ENCODE peak calls at places on chromosomes 3 and 15, in six cellular contexts. Q is transverse colon, O is stomach, M is HCT116, K is K562, I is HepG2. J is an unnamed sample. For H3K4me1, the result is how much of the 10 kb centered on the place peaks cover.

GRCh38 chr3:23811117-23811487 is 5.3 kb downstream of the UBE2E1 start:
- DNase-seq in M (no peak), O (no peak), Q (peak), I (peak), K (no peak), J (no peak)

GRCh38 chr15:51619331-51620033 is 3.1 kb downstream of the DMXL2 start:
- DNase-seq in I (no peak), O (no peak), Q (no peak), K (no peak), M (no peak), J (no peak)

GRCh38 chr15:73781038-73781925 is 28.1 kb upstream of the INSYN1 start:
- DNase-seq in Q (no peak), I (no peak), K (peak), O (no peak), M (no peak), J (no peak)

GRCh38 chr15:88385078-88385700 is 82.0 kb downstream of the MRPL46 start:
- DNase-seq in O (no peak), K (no peak), M (no peak), Q (no peak), I (no peak), J (no peak)

GRCh38 chr15:94080416-94080815 is 150.9 kb upstream of the MCTP2 start:
- DNase-seq in K (no peak), M (no peak), Q (no peak), I (no peak), O (no peak), J (peak)

GRCh38 chr3:177050466-177051237 is 146.6 kb downstream of the TBL1XR1 start:
- DNase-seq in Q (no peak), I (peak), O (no peak), M (peak), K (peak), J (no peak)

GRCh38 chr15:81752149-81752942 is 293.5 kb downstream of the MEX3B start:
- DNase-seq in O (peak), M (no peak), K (no peak), I (no peak), Q (peak), J (peak)

GRCh38 chr3:77038468-77038927 is 1.4 kb upstream of the ROBO2 start:
- DNase-seq in M (no peak), Q (peak), O (peak), K (peak), I (peak), J (peak)

GRCh38 chr3:129599607-129600006 is 6.9 kb downstream of the PLXND1 start:
- DNase-seq in I (no peak), Q (peak), O (no peak), K (peak), M (no peak), J (no peak)

GRCh38 chr3:32968367-32969087 is 17.1 kb downstream of the CCR4 start:
- DNase-seq in K (no peak), Q (no peak), I (no peak), O (no peak), M (no peak), J (no peak)

GRCh38 chr3:98500019-98500418 is 2.5 kb downstream of the OR5K2 start:
- DNase-seq in I (no peak), O (no peak), Q (no peak), M (no peak), K (no peak), J (no peak)

GRCh38 chr3:4827767-4828166 is 151.5 kb upstream of the BHLHE40 start:
- DNase-seq in K (no peak), I (no peak), O (no peak), M (no peak), Q (no peak), J (no peak)

GRCh38 chr3:29022976-29023375 is 257.9 kb upstream of the RBMS3 start:
- DNase-seq in M (no peak), Q (no peak), K (no peak), I (no peak), O (no peak), J (no peak)

GRCh38 chr3:38255627-38256026 is 10.0 kb upstream of the SLC22A13 start:
- DNase-seq in M (no peak), O (no peak), I (no peak), K (no peak), Q (no peak), J (no peak)

GRCh38 chr3:17894434-17895060 is 152.1 kb upstream of the TBC1D5 start:
- DNase-seq in I (peak), M (peak), Q (peak), O (peak), K (no peak), J (no peak)

GRCh38 chr3:41961061-41961749 is 698 bp downstream of the ULK4 start:
- DNase-seq in K (peak), Q (peak), O (peak), M (peak), I (peak), J (no peak)

GRCh38 chr3:151439652-151440125 is 21.2 kb downstream of the IGSF10 start:
- DNase-seq in O (no peak), Q (no peak), M (peak), K (peak), I (peak), J (no peak)

GRCh38 chr15:90902656-90902995 is 476 bp upstream of the MAN2A2 start:
- DNase-seq in K (peak), O (no peak), Q (no peak), M (no peak), I (no peak), J (no peak)

GRCh38 chr15:41493205-41493901 is at the start of gene ITPKA:
- DNase-seq in O (peak), M (no peak), Q (peak), K (peak), I (peak), J (peak)
- H3K4me3 ChIP-seq in O (peak), M (peak), Q (peak), K (peak), I (peak), J (peak)

DNA sequence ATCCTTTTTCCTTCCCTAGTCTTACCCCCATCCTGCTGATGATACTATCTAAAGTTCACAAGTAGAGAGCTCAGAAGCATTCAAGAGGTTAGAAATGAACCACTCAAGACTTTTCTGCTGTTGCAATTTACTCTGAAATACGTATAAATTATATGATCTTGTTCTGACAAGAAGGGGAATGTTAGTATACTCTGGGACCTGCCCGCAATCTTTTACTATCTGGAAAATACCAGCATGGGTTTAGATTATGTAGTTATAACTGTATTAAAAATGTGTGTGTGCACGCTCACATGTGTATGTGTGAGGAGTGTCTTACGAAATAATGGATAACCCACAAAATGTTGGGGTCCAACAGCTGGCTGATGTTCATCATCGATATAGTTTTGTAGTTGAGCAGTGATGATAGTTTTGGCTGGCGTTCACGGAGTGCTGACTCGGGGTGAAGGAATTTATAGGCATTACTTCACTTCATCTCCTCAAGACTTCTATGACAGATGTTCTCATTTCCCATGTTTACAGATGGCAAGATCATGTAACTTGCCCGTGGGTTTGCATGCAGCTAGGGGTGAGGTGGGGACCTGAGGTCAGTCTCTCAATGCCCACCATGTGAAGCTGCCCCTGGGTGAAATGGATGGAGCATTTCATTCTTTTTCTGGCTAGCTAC is 297.5 kb upstream of the LYSMD4 start:
- DNase-seq in O (no peak), K (no peak), I (no peak), M (no peak), Q (no peak), J (peak)
- TF ChIP-seq POLR2AphosphoS5 in O (no peak), K (no peak), I (no peak), M (no peak), Q (no peak), J (no peak)

GRCh38 chr3:169545606-169546005 is 117.9 kb downstream of the MECOM start:
- DNase-seq in I (no peak), K (no peak), O (no peak), Q (no peak), M (no peak), J (no peak)
- H3K4me1 ChIP-seq in I (under half), K (under half), O (under half), Q (under half), M (under half), J (under half)

DNA sequence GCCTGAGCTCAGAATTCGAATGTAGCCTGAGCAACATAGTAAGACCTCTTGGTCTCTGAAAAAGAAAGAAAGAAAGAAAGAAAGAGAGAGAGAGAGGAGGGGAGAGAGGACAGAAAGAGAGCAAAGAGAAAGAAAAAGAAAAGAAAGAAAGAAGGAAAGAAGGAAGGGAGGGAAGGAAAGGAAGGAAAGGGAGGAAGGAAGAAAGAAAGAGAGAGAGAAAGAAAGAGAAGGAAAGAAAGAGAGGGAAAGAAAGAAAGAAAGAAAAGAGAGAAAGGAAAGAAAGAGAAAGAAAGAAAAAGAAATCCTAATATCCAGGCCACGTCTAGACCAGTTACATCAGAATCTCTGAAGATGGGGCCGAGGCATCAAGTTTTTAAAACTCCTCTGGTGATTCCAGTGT is 50.7 kb downstream of the PPM1L start:
- DNase-seq in O (no peak), Q (no peak), I (no peak), M (no peak), K (no peak), J (no peak)
- H3K4me3 ChIP-seq in O (no peak), Q (no peak), I (no peak), M (no peak), K (no peak), J (no peak)

GRCh38 chr3:75938921-75939320 is 153.6 kb upstream of the ZNF717 start:
- DNase-seq in Q (no peak), K (no peak), O (no peak), M (no peak), I (no peak), J (no peak)
- TF ChIP-seq POLR2AphosphoS5 in Q (no peak), K (no peak), O (no peak), M (no peak), I (no peak), J (no peak)

J was measured in suprapubic skin.